ENCODE peak calls at places on chromosomes 4 and X, in seven cellular contexts. M is stimulated activated effector memory CD8-positive, alpha-beta T cell treated with anti-CD3 and anti-CD28 coated beads, Interleukin-12 subunit alpha, Interleukin-12 subunit beta, amount 100 ng/mL, for 72 hours; S is BE2C; O is MCF 10A; N is NCI-H1092 treated with DMSO at 0.1 percent for 48 hours; K is stimulated activated CD8-positive, alpha-beta memory T cell treated with anti-CD3 and anti-CD28 coated beads, Interleukin-7, amount 100 ng/mL, for 1 hour; U is naive thymus-derived CD4-positive, alpha-beta T cell. D is an unnamed sample.

GRCh38 chr4:120132935-120133334 is 66.3 kb upstream of the MAD2L1 start:
- DNase-seq in N (no peak), K (no peak), O (peak), U (no peak), M (no peak), S (no peak), D (peak)

GRCh38 chr4:72564184-72564583 is 4.8 kb downstream of the ADAMTS3 start:
- DNase-seq in N (no peak), M (no peak), K (no peak), O (peak), S (no peak), U (no peak), D (no peak)

GRCh38 chr4:7902101-7902553 is 37.5 kb downstream of the AFAP1 start:
- DNase-seq in S (peak), M (no peak), O (no peak), K (no peak), N (no peak), U (no peak), D (no peak)

GRCh38 chrX:144334577-144334976 is 450.7 kb downstream of the UBE2NL start:
- DNase-seq in K (no peak), M (no peak), O (peak), S (no peak), U (no peak), N (no peak), D (peak)

GRCh38 chr4:74320559-74321118 is 12.4 kb downstream of the EPGN start:
- DNase-seq in O (peak), S (no peak), M (no peak), N (peak), U (peak), K (no peak), D (peak)

GRCh38 chr4:113952452-113953029 is 26.9 kb downstream of the ARSJ start:
- DNase-seq in N (peak), K (no peak), U (no peak), O (peak), M (peak), S (peak), D (peak)

GRCh38 chr4:119207051-119207450 is 5.5 kb upstream of the USP53 start:
- DNase-seq in K (no peak), N (no peak), U (no peak), M (no peak), O (no peak), S (no peak), D (no peak)

GRCh38 chr4:134935320-134935719 is 733.7 kb upstream of the PABPC4L start:
- DNase-seq in M (no peak), N (peak), S (peak), O (peak), U (no peak), K (no peak), D (peak)

GRCh38 chrX:143635915-143636314 is at the start of gene SLITRK4:
- DNase-seq in M (no peak), S (no peak), N (no peak), O (no peak), K (no peak), U (no peak), D (peak)

GRCh38 chr4:46648088-46648744 is 258.3 kb upstream of the GABRA2 start:
- DNase-seq in S (peak), M (no peak), N (peak), O (peak), U (no peak), K (no peak), D (peak)

GRCh38 chr4:113967687-113968086 is 11.8 kb downstream of the ARSJ start:
- DNase-seq in M (no peak), N (no peak), K (no peak), O (no peak), S (no peak), U (no peak), D (no peak)

GRCh38 chr4:55791666-55792065 is 27.9 kb upstream of the EXOC1L start:
- DNase-seq in O (peak), U (no peak), N (no peak), M (no peak), S (no peak), K (no peak), D (peak)

GRCh38 chr4:119748853-119749252 is 120.2 kb upstream of the PDE5A start:
- DNase-seq in N (no peak), K (no peak), O (no peak), S (no peak), U (no peak), M (no peak), D (no peak)

GRCh38 chrX:10709276-10709675 is 88.9 kb upstream of the MID1 start:
- DNase-seq in U (no peak), O (no peak), N (no peak), K (no peak), S (no peak), M (no peak), D (no peak)

GRCh38 chr4:90495936-90496335 is 368.7 kb downstream of the CCSER1 start:
- DNase-seq in M (no peak), O (no peak), U (no peak), S (no peak), K (no peak), N (peak), D (peak)